ENCODE peak calls at places on chromosomes 16 and 17, in four cellular contexts. X is AG04450, W is stomach, U is RWPE2. S is an unnamed sample.

GRCh38 chr17:43556292-43556691 is 10.2 kb upstream of the ETV4 start:
- DNase-seq in U (no peak), W (peak), X (no peak), S (peak)

GRCh38 chr17:20111538-20111937 is 102.4 kb downstream of the SPECC1 start:
- DNase-seq in U (no peak), X (no peak), W (no peak), S (no peak)

GRCh38 chr17:72119963-72120877 is 600 bp upstream of the SOX9 start:
- DNase-seq in X (peak), U (peak), W (peak), S (peak)

GRCh38 chr16:3256146-3256875 is at the start of gene MEFV:
- DNase-seq in W (no peak), U (no peak), X (no peak), S (peak)

GRCh38 chr16:16778322-16778721 is 399.4 kb downstream of the NPIPA7 start:
- DNase-seq in W (no peak), U (no peak), X (no peak), S (no peak)

GRCh38 chr17:58224315-58224714 is 5.3 kb upstream of the MKS1 start:
- DNase-seq in W (no peak), U (no peak), X (no peak), S (peak)

GRCh38 chr17:60091908-60092331 is 13.2 kb upstream of the HEATR6 start:
- DNase-seq in X (peak), U (no peak), W (no peak), S (peak)

GRCh38 chr16:86701286-86701975 is 123.1 kb downstream of the FOXL1 start:
- DNase-seq in U (no peak), W (no peak), X (no peak), S (no peak)

GRCh38 chr16:71185366-71185765 is 45.2 kb downstream of the HYDIN start:
- DNase-seq in W (no peak), U (no peak), X (no peak), S (no peak)

GRCh38 chr17:56744721-56745120 is 89.0 kb downstream of the C17orf67 start:
- DNase-seq in X (no peak), U (no peak), W (no peak), S (peak)

GRCh38 chr17:8290043-8290442 is 1.6 kb downstream of the RANGRF start:
- DNase-seq in X (no peak), W (no peak), U (no peak), S (peak)

GRCh38 chr17:10875984-10876555 is 38.2 kb upstream of the PIRT start:
- DNase-seq in X (no peak), W (peak), U (no peak), S (peak)

GRCh38 chr17:18070861-18071340 is 16.8 kb upstream of the DRG2 start:
- DNase-seq in W (no peak), X (peak), U (no peak), S (peak)

GRCh38 chr16:67470314-67470713 is 10.6 kb downstream of the ATP6V0D1 start:
- DNase-seq in U (no peak), X (no peak), W (peak), S (no peak)

GRCh38 chr17:540632-541031 is 174.0 kb downstream of the VPS53 start:
- DNase-seq in U (no peak), W (no peak), X (no peak), S (no peak)

GRCh38 chr17:40188694-40189093 is 11.4 kb downstream of the RAPGEFL1 start:
- DNase-seq in U (no peak), W (no peak), X (no peak), S (no peak)

GRCh38 chr16:30805056-30805369 is 18.0 kb upstream of the ZNF629 start:
- DNase-seq in U (no peak), W (no peak), X (no peak), S (no peak)

GRCh38 chr17:71203953-71204352 is 916.9 kb upstream of the SOX9 start:
- DNase-seq in W (no peak), X (no peak), U (no peak), S (peak)

GRCh38 chr16:52535076-52535475 is 11.9 kb downstream of the TOX3 start:
- DNase-seq in U (no peak), W (peak), X (no peak), S (no peak)

GRCh38 chr16:64211306-64211705 is 910.6 kb downstream of the CDH11 start:
- DNase-seq in U (no peak), W (no peak), X (no peak), S (no peak)

GRCh38 chr16:88528902-88529318 is 41.3 kb upstream of the ZC3H18 start:
- DNase-seq in X (no peak), U (no peak), W (no peak), S (no peak)

GRCh38 chr17:30477758-30478115 is 529 bp downstream of the GOSR1 start:
- DNase-seq in X (no peak), U (no peak), W (no peak), S (peak)

GRCh38 chr17:40065041-40065770 is 2.4 kb downstream of the THRA start:
- DNase-seq in U (no peak), X (no peak), W (no peak), S (peak)

GRCh38 chr17:28180449-28180848 is 138.0 kb downstream of the NLK start:
- DNase-seq in X (peak), U (no peak), W (no peak), S (no peak)

GRCh38 chr16:57314161-57314785 is 29.8 kb upstream of the PLLP start:
- DNase-seq in W (peak), X (no peak), U (no peak), S (no peak)

GRCh38 chr17:48023408-48024148 is 14.0 kb downstream of the COPZ2 start:
- DNase-seq in U (peak), W (peak), X (no peak), S (peak)

GRCh38 chr17:74631468-74632195 is 8.1 kb upstream of the CD300E start:
- DNase-seq in W (no peak), U (no peak), X (no peak), S (peak)

GRCh38 chr16:73430138-73430537 is 382.2 kb upstream of the ZFHX3 start:
- DNase-seq in U (no peak), X (no peak), W (no peak), S (no peak)

GRCh38 chr17:81722184-81723120 is 10.4 kb downstream of the SLC25A10 start:
- DNase-seq in X (no peak), W (peak), U (peak), S (peak)

GRCh38 chr17:66975614-66976378 is 11.3 kb downstream of the CACNG4 start:
- DNase-seq in W (peak), X (no peak), U (no peak), S (no peak)

GRCh38 chr16:88927010-88927409 is 50.0 kb downstream of the CBFA2T3 start:
- DNase-seq in X (no peak), W (no peak), U (no peak), S (no peak)

GRCh38 chr16:85963746-85964370 is 64.9 kb downstream of the IRF8 start:
- DNase-seq in U (no peak), W (peak), X (no peak), S (no peak)

GRCh38 chr17:76725580-76726230 is 701 bp downstream of the JMJD6 start:
- DNase-seq in X (no peak), W (peak), U (no peak), S (no peak)

GRCh38 chr16:58814348-58814801 is 80.3 kb upstream of the GOT2 start:
- DNase-seq in X (peak), U (no peak), W (peak), S (peak)

GRCh38 chr17:81285894-81286293 is 9.2 kb downstream of the SLC38A10 start:
- DNase-seq in X (no peak), U (no peak), W (no peak), S (no peak)

DNA sequence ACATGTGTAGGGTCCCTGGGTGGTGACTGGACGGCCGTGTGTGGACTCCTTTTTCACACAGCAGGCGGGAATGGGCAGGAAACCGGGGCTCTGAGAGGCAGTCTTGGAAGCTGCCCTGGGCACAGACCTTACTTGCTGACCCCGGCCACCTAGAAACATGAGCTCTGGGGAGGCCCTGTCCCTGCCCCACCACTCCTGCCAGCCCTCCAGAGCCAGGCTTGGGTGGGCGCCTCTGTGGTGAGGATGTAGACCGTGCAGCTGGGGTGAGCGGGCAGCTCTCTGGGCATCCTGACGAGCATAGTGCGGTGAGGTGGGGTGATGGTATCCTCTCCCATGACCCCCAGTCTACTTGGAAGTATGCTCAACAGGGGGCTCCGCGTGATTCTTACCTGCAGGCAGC is 121.3 kb downstream of the RAB11FIP4 start:
- DNase-seq in U (no peak), W (no peak), X (no peak), S (no peak)
- H3K4me3 ChIP-seq in U (no peak), W (no peak), X (no peak), S (no peak)

DNA sequence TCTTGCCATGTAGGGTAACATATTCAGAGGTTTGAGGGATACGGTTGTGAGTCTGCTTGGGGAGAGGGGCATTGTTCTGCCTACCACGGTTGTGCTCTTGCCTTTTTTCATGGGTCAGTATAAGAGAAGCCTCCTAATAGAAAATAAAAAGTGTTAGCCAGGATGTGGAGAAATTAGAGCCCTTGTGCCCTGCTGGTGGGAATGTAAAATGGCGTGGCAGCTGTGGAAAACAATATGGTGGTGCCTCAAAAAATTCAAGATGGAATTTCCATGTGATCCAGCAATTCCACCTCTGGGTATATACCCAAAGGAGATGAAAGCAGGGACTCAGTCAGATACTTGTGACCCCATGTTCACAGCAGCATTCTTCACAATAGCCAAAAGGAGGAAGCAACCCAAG is 14.2 kb upstream of the LRRC75A start:
- DNase-seq in U (no peak), W (no peak), X (no peak), S (no peak)
- TF ChIP-seq CTCF in U (no peak), W (no peak), X (peak), S (peak)

GRCh38 chr17:41796066-41796895 is 9.8 kb upstream of the JUP start:
- DNase-seq in X (no peak), U (no peak), W (no peak), S (no peak)

GRCh38 chr17:41794603-41794975 is 8.1 kb upstream of the JUP start:
- DNase-seq in W (no peak), X (no peak), U (no peak), S (no peak)

GRCh38 chr17:41793749-41794602 is 7.5 kb upstream of the JUP start:
- DNase-seq in W (no peak), U (no peak), X (no peak), S (no peak)

GRCh38 chr17:41797377-41797776 is 10.9 kb upstream of the JUP start:
- DNase-seq in X (no peak), W (no peak), U (no peak), S (no peak)

GRCh38 chr17:41792835-41793748 is 6.6 kb upstream of the JUP start:
- DNase-seq in X (no peak), U (peak), W (peak), S (no peak)
- H3K4me3 ChIP-seq in X (no peak), U (no peak), W (no peak), S (no peak)

GRCh38 chr17:77879226-77879895 is 79.1 kb upstream of the TNRC6C start:
- DNase-seq in U (no peak), W (no peak), X (no peak), S (no peak)

GRCh38 chr17:77881545-77881944 is 77.0 kb upstream of the TNRC6C start:
- DNase-seq in U (no peak), W (peak), X (no peak), S (peak)

GRCh38 chr17:77877674-77878355 is 80.7 kb upstream of the TNRC6C start:
- DNase-seq in U (no peak), W (no peak), X (no peak), S (no peak)

GRCh38 chr17:77880702-77881450 is 77.6 kb upstream of the TNRC6C start:
- DNase-seq in U (no peak), X (no peak), W (no peak), S (no peak)

DNA sequence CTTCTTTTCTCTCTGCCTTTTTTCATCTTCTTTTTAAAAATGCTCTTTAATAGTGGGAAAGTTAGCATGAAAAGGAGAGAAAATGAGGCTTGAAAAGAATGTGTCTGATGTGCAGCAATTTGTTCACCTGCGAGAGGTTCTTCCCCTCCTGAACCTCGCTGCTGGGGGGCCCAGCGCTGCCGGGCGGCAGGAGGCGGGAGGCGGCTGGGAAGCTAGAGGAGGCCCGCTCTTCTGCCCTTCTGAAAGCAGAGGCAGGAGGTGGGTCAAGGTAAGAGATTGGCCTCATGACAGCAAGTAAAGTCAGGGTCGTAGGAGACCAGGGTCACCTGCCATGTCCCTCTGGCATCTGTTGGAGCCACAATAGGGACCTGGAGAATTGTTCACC is 78.6 kb upstream of the TNRC6C start:
- DNase-seq in W (no peak), U (no peak), X (no peak), S (no peak)
- TF ChIP-seq CTCF in W (no peak), U (no peak), X (no peak), S (no peak)

GRCh38 chr16:1180772-1181714 is 28.1 kb downstream of the CACNA1H start:
- DNase-seq in W (no peak), X (no peak), U (no peak), S (no peak)

GRCh38 chr16:1183235-1183907 is 30.5 kb downstream of the CACNA1H start:
- DNase-seq in X (peak), U (no peak), W (no peak), S (peak)

GRCh38 chr16:1184156-1184868 is 31.4 kb downstream of the CACNA1H start:
- DNase-seq in W (no peak), U (no peak), X (no peak), S (no peak)

GRCh38 chr16:1184980-1185379 is 32.1 kb downstream of the CACNA1H start:
- DNase-seq in X (no peak), U (no peak), W (no peak), S (no peak)

GRCh38 chr16:1181715-1182671 is 29.1 kb downstream of the CACNA1H start:
- DNase-seq in U (no peak), X (peak), W (peak), S (peak)
- H3K4me3 ChIP-seq in U (no peak), X (no peak), W (peak), S (no peak)